ENCODE peak calls at places on chromosomes 7 and 10, in ten cellular contexts. J, C, N, D, L, O, E, Y, Q and S are unnamed samples.

GRCh38 chr10:132536241-132536963 is 1.2 kb upstream of the INPP5A start:
- DNase-seq in J (peak; percentile 20), C (peak; percentile 33), N (peak; percentile 30), D (peak; percentile 68), L (peak; percentile 51), O (no peak), E (peak; percentile 33), Y (peak; percentile 28), Q (no peak), S (peak; percentile 35)

GRCh38 chr10:24463683-24464426 is 254.9 kb downstream of the KIAA1217 start:
- DNase-seq in J (no peak), C (no peak), N (no peak), D (no peak), L (no peak), O (no peak), E (peak; percentile 96), Y (peak; percentile 16), Q (no peak), S (peak; percentile 44)

GRCh38 chr10:68594405-68594804 is 34.3 kb downstream of the TET1 start:
- DNase-seq in J (peak; percentile 24), C (no peak), N (no peak), D (no peak), L (no peak), O (no peak), E (peak; percentile 95), Y (peak; percentile 15), Q (peak; percentile 39), S (no peak)

GRCh38 chr10:27446091-27446918 is 57.8 kb upstream of the RAB18 start:
- DNase-seq in J (no peak), C (peak; percentile 34), N (peak; percentile 40), D (no peak), L (no peak), O (no peak), E (peak; percentile 51), Y (peak; percentile 31), Q (no peak), S (no peak)

GRCh38 chr7:11341285-11341944 is 367.7 kb downstream of the PHF14 start:
- DNase-seq in J (no peak), C (peak; percentile 47), N (no peak), D (no peak), L (no peak), O (no peak), E (peak; percentile 61), Y (peak; percentile 47), Q (no peak), S (no peak)

GRCh38 chr7:38940774-38941173 is 31.8 kb upstream of the VPS41 start:
- DNase-seq in J (no peak), C (no peak), N (no peak), D (no peak), L (no peak), O (no peak), E (no peak), Y (no peak), Q (no peak), S (no peak)

GRCh38 chr10:42475168-42476098 is 162.9 kb downstream of the ZNF33B start:
- DNase-seq in J (no peak), C (no peak), N (no peak), D (no peak), L (peak; percentile 45), O (peak; percentile 5), E (peak; percentile 78), Y (no peak), Q (no peak), S (no peak)

GRCh38 chr10:26357203-26357602 is 80.9 kb upstream of the APBB1IP start:
- DNase-seq in J (no peak), C (no peak), N (no peak), D (no peak), L (no peak), O (no peak), E (no peak), Y (no peak), Q (no peak), S (no peak)

GRCh38 chr7:116499168-116500070 is at the start of gene CAV2:
- DNase-seq in J (peak; percentile 83), C (peak; percentile 75), N (no peak), D (peak; percentile 90), L (peak; percentile 82), O (peak; percentile 70), E (peak; percentile 92), Y (peak; percentile 82), Q (peak; percentile 82), S (peak; percentile 54)

GRCh38 chr7:27171636-27172387 is 2.3 kb downstream of the HOXA10 start:
- DNase-seq in J (peak; percentile 5), C (peak; percentile 50), N (no peak), D (peak; percentile 70), L (no peak), O (no peak), E (no peak), Y (no peak), Q (no peak), S (peak; percentile 35)

GRCh38 chr10:103491729-103492364 is 1.7 kb upstream of the NEURL1 start:
- DNase-seq in J (no peak), C (peak; percentile 23), N (no peak), D (no peak), L (no peak), O (no peak), E (peak; percentile 71), Y (peak; percentile 77), Q (no peak), S (peak; percentile 72)

GRCh38 chr7:134925766-134926165 is 60.5 kb upstream of the AGBL3 start:
- DNase-seq in J (no peak), C (no peak), N (no peak), D (no peak), L (no peak), O (no peak), E (no peak), Y (no peak), Q (no peak), S (no peak)

GRCh38 chr7:134928574-134928973 is 57.7 kb upstream of the AGBL3 start:
- DNase-seq in J (no peak), C (no peak), N (no peak), D (no peak), L (no peak), O (no peak), E (no peak), Y (no peak), Q (no peak), S (no peak)

GRCh38 chr7:134927723-134928122 is 58.6 kb upstream of the AGBL3 start:
- DNase-seq in J (no peak), C (no peak), N (no peak), D (no peak), L (no peak), O (no peak), E (no peak), Y (no peak), Q (no peak), S (no peak)

GRCh38 chr7:134927076-134927475 is 59.2 kb upstream of the AGBL3 start:
- DNase-seq in J (no peak), C (no peak), N (no peak), D (no peak), L (no peak), O (no peak), E (no peak), Y (no peak), Q (no peak), S (no peak)

GRCh38 chr7:134926396-134926795 is 59.9 kb upstream of the AGBL3 start:
- DNase-seq in J (no peak), C (no peak), N (no peak), D (no peak), L (no peak), O (no peak), E (peak; percentile 13), Y (no peak), Q (no peak), S (no peak)
- H3K27ac ChIP-seq in J (no peak overlapping the region), C (no peak overlapping the region), N (no peak overlapping the region), D (peak overlapping the region; percentile 43), L (no peak overlapping the region), O (no peak overlapping the region), E (no peak overlapping the region), Y (no peak overlapping the region), Q (no peak overlapping the region), S (no peak overlapping the region)

GRCh38 chr7:100211342-100211780 is 8.4 kb upstream of the PVRIG start:
- DNase-seq in J (no peak), C (no peak), N (peak; percentile 68), D (no peak), L (no peak), O (no peak), E (no peak), Y (no peak), Q (no peak), S (no peak)

GRCh38 chr7:100219271-100219737 is 445 bp upstream of the PVRIG start:
- DNase-seq in J (no peak), C (no peak), N (peak; percentile 52), D (no peak), L (no peak), O (no peak), E (no peak), Y (no peak), Q (no peak), S (no peak)

GRCh38 chr7:100213672-100214071 is 6.1 kb upstream of the PVRIG start:
- DNase-seq in J (no peak), C (no peak), N (no peak), D (no peak), L (no peak), O (no peak), E (no peak), Y (no peak), Q (no peak), S (no peak)

GRCh38 chr7:100212631-100213286 is 7.0 kb upstream of the PVRIG start:
- DNase-seq in J (no peak), C (no peak), N (no peak), D (no peak), L (no peak), O (no peak), E (no peak), Y (no peak), Q (no peak), S (no peak)

GRCh38 chr7:100215895-100216294 is 3.9 kb upstream of the PVRIG start:
- DNase-seq in J (peak; percentile 50), C (no peak), N (no peak), D (no peak), L (no peak), O (peak; percentile 35), E (no peak), Y (no peak), Q (peak; percentile 43), S (peak; percentile 76)
- H3K4me1 ChIP-seq in J (peaks cover 10% of the 10 kb centered on the region), C (peaks cover 6% of the 10 kb centered on the region), N (peaks cover 81% of the 10 kb centered on the region), D (no peaks in the 10 kb centered on the region), L (no peaks in the 10 kb centered on the region), O (no peaks in the 10 kb centered on the region), E (peaks cover 7% of the 10 kb centered on the region), Y (no peaks in the 10 kb centered on the region), Q (peaks cover 10% of the 10 kb centered on the region), S (no peaks in the 10 kb centered on the region)

GRCh38 chr7:9264395-9264794 is 831.0 kb downstream of the NXPH1 start:
- DNase-seq in J (no peak), C (no peak), N (no peak), D (no peak), L (no peak), O (no peak), E (no peak), Y (no peak), Q (no peak), S (no peak)
- TF ChIP-seq CTCF in J (no peak), C (no peak), N (no peak), D (no peak), L (no peak), O (no peak), E (peak; percentile 18), Y (no peak), Q (no peak), S (no peak)

DNA sequence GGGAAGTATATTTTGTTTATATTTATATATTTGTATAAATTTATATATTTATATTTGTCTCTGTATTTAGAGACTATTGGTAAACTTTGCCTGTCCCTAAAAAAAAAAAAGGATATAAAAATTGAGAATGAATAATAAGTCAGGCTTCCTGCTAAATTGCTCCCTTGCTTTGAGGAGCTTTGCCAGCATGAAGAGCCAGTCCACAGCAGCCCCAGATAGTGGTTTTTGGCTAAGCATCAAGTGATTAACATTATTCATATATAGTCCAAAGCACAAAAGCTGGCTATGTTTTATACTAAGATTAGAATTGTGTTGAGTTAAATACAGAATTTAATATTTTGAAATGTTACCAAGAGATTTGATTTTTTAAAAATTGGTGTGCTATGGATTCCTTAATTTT is 264.9 kb upstream of the FERD3L start:
- DNase-seq in J (no peak), C (no peak), N (no peak), D (no peak), L (no peak), O (no peak), E (no peak), Y (no peak), Q (no peak), S (no peak)
- H3K27ac ChIP-seq in J (no peak overlapping the region), C (no peak overlapping the region), N (no peak overlapping the region), D (no peak overlapping the region), L (no peak overlapping the region), O (no peak overlapping the region), E (no peak overlapping the region), Y (no peak overlapping the region), Q (no peak overlapping the region), S (no peak overlapping the region)